ENCODE peak calls at places on chromosomes 12 and 14, in ten cellular contexts. W is caudate nucleus; O is right lobe of liver; K is activated naive CD4-positive, alpha-beta T cell treated with anti-CD3 and anti-CD28 coated beads, Interleukin-2, amount 10 ng/mL, durations not matched to agents 7 days and 5 days; I is cardiac fibroblast; T is dorsolateral prefrontal cortex; S is Calu3; N is GM23248; G is left lung; H is activated T-cell treated with anti-CD3 and anti-CD28 coated beads for 4 hours. R is an unnamed sample.

GRCh38 chr12:82527165-82527780 is 159.4 kb upstream of the TMTC2 start:
- DNase-seq in K (no peak), I (peak), S (peak), O (no peak), T (no peak), H (peak), N (peak), G (no peak), W (peak), R (peak)

GRCh38 chr12:66290716-66291200 is 11.5 kb upstream of the HELB start:
- DNase-seq in K (peak), G (no peak), H (no peak), O (no peak), T (no peak), W (no peak), S (no peak), I (no peak), N (no peak), R (no peak)

GRCh38 chr14:97267509-97267908 is 470.3 kb downstream of the VRK1 start:
- DNase-seq in K (no peak), S (no peak), I (no peak), G (no peak), W (no peak), N (peak), T (no peak), H (no peak), O (no peak), R (no peak)

GRCh38 chr12:8037046-8037663 is 4.6 kb downstream of the FOXJ2 start:
- DNase-seq in W (no peak), K (no peak), O (no peak), N (no peak), G (no peak), I (no peak), T (no peak), H (no peak), S (no peak), R (no peak)

GRCh38 chr14:99674776-99675175 is 9.3 kb upstream of the CYP46A1 start:
- DNase-seq in H (no peak), S (no peak), N (no peak), O (no peak), G (no peak), I (no peak), T (no peak), K (no peak), W (no peak), R (no peak)

GRCh38 chr14:58151264-58151700 is 731 bp downstream of the ARMH4 start:
- DNase-seq in W (no peak), G (no peak), K (no peak), I (no peak), H (no peak), O (no peak), S (peak), N (no peak), T (no peak), R (no peak)

GRCh38 chr14:64209428-64210165 is 84.6 kb downstream of the ESR2 start:
- DNase-seq in O (peak), K (no peak), N (peak), H (no peak), T (no peak), W (no peak), G (peak), S (no peak), I (peak), R (no peak)

GRCh38 chr12:69947123-69947522 is 122.1 kb downstream of the MYRFL start:
- DNase-seq in S (no peak), T (no peak), H (no peak), K (no peak), I (no peak), O (no peak), N (no peak), W (no peak), G (no peak), R (no peak)

GRCh38 chr12:93402333-93403311 is 24.9 kb downstream of the NUDT4 start:
- DNase-seq in H (no peak), W (no peak), O (no peak), K (no peak), T (no peak), I (no peak), N (no peak), G (no peak), S (no peak), R (no peak)

GRCh38 chr12:64633940-64634337 is 23.6 kb downstream of the RASSF3 start:
- DNase-seq in I (peak), S (peak), T (no peak), H (no peak), K (no peak), W (no peak), O (peak), N (peak), G (peak), R (no peak)

GRCh38 chr12:123949118-123949774 is 23.4 kb downstream of the CCDC92 start:
- DNase-seq in G (no peak), N (no peak), S (no peak), K (no peak), T (no peak), O (peak), H (no peak), W (no peak), I (no peak), R (no peak)

GRCh38 chr12:122022393-122023338 is 982 bp downstream of the BCL7A start:
- DNase-seq in I (peak), O (no peak), W (no peak), T (no peak), N (peak), K (peak), S (peak), H (no peak), G (no peak), R (peak)

GRCh38 chr12:121590476-121591143 is 9.8 kb upstream of the KDM2B start:
- DNase-seq in H (peak), W (no peak), T (no peak), G (no peak), K (peak), S (no peak), N (peak), O (no peak), I (no peak), R (no peak)

GRCh38 chr14:88948199-88948598 is 123.7 kb downstream of the TTC8 start:
- DNase-seq in N (no peak), S (no peak), O (no peak), K (no peak), H (no peak), T (no peak), I (peak), W (no peak), G (no peak), R (no peak)

GRCh38 chr12:43453761-43454160 is 98.2 kb downstream of the ADAMTS20 start:
- DNase-seq in N (peak), I (no peak), K (no peak), S (no peak), T (no peak), G (no peak), O (no peak), H (no peak), W (no peak), R (no peak)

GRCh38 chr14:21589317-21589716 is 9.4 kb upstream of the OR10G3 start:
- DNase-seq in H (no peak), I (no peak), G (no peak), T (no peak), N (no peak), W (no peak), K (no peak), S (no peak), O (no peak), R (no peak)

GRCh38 chr14:30125322-30125944 is 197.8 kb upstream of the PRKD1 start:
- DNase-seq in S (no peak), K (no peak), I (peak), H (no peak), N (peak), G (no peak), O (no peak), W (no peak), T (no peak), R (no peak)

GRCh38 chr14:73680821-73681220 is 33.4 kb downstream of the PNMA1 start:
- DNase-seq in S (no peak), T (no peak), O (no peak), I (no peak), N (no peak), G (no peak), K (no peak), H (no peak), W (no peak), R (no peak)

GRCh38 chr12:27505771-27506170 is 18.2 kb upstream of the PPFIBP1 start:
- DNase-seq in O (no peak), K (no peak), I (peak), T (no peak), G (no peak), H (no peak), W (no peak), S (no peak), N (no peak), R (no peak)

GRCh38 chr12:132289356-132290202 is 39.8 kb downstream of the GALNT9 start:
- DNase-seq in S (no peak), W (no peak), K (no peak), O (no peak), I (no peak), G (no peak), T (no peak), N (no peak), H (no peak), R (no peak)

GRCh38 chr14:71119832-71120231 is 212.6 kb downstream of the PCNX1 start:
- DNase-seq in K (no peak), W (no peak), N (peak), O (no peak), T (no peak), S (no peak), G (no peak), H (no peak), I (peak), R (no peak)

GRCh38 chr12:113183030-113183589 is 2.2 kb downstream of the DDX54 start:
- DNase-seq in N (no peak), T (no peak), W (no peak), O (no peak), I (no peak), H (no peak), K (no peak), S (no peak), G (no peak), R (no peak)

GRCh38 chr12:13038491-13039161 is 5.6 kb upstream of the FAM234B start:
- DNase-seq in W (no peak), N (peak), G (no peak), K (no peak), H (no peak), O (no peak), I (peak), S (no peak), T (no peak), R (no peak)

GRCh38 chr14:101535232-101535631 is 26.1 kb upstream of the DIO3 start:
- DNase-seq in H (no peak), S (peak), O (no peak), G (no peak), K (peak), N (no peak), I (no peak), W (no peak), T (no peak), R (no peak)

GRCh38 chr12:2959508-2960431 is 573 bp downstream of the TEAD4 start:
- DNase-seq in S (peak), K (peak), H (no peak), G (peak), I (peak), W (no peak), O (peak), T (no peak), N (peak), R (peak)

GRCh38 chr12:131370791-131371579 is 339.9 kb upstream of the SFSWAP start:
- DNase-seq in H (no peak), K (no peak), T (no peak), G (no peak), I (no peak), S (no peak), O (no peak), W (no peak), N (peak), R (no peak)

GRCh38 chr14:72745991-72746980 is 147.6 kb downstream of the DPF3 start:
- DNase-seq in T (no peak), O (no peak), G (no peak), S (no peak), N (peak), K (no peak), H (no peak), W (no peak), I (peak), R (no peak)

GRCh38 chr12:88132387-88132786 is 9.5 kb downstream of the CEP290 start:
- DNase-seq in S (no peak), W (no peak), N (no peak), G (no peak), H (no peak), I (no peak), K (no peak), O (no peak), T (no peak), R (no peak)

GRCh38 chr14:51023964-51024363 is 70.9 kb downstream of the TRIM9 start:
- DNase-seq in T (no peak), W (no peak), G (no peak), K (no peak), N (peak), S (no peak), H (no peak), O (no peak), I (no peak), R (no peak)

GRCh38 chr12:57430117-57430930 is 519 bp downstream of the R3HDM2 start:
- DNase-seq in H (peak), W (no peak), K (peak), O (peak), G (peak), N (peak), T (no peak), S (peak), I (peak), R (peak)

GRCh38 chr12:11823043-11823442 is 173.6 kb downstream of the ETV6 start:
- DNase-seq in S (no peak), W (no peak), N (peak), G (no peak), O (no peak), T (no peak), K (no peak), H (no peak), I (peak), R (no peak)

GRCh38 chr14:45085004-45085403 is 1.1 kb downstream of the PRPF39 start:
- DNase-seq in W (no peak), G (no peak), H (no peak), I (peak), T (no peak), N (peak), S (no peak), K (no peak), O (no peak), R (no peak)

GRCh38 chr14:100375273-100375962 is 52.3 kb downstream of the SLC25A47 start:
- DNase-seq in W (no peak), K (peak), S (peak), G (peak), O (peak), H (peak), T (no peak), I (peak), N (peak), R (no peak)

GRCh38 chr12:122870867-122871664 is 24.9 kb downstream of the VPS37B start:
- DNase-seq in G (peak), N (peak), S (no peak), H (no peak), O (peak), I (peak), T (peak), K (peak), W (peak), R (no peak)

GRCh38 chr12:51437471-51437870 is 12.8 kb downstream of the SLC4A8 start:
- DNase-seq in S (no peak), G (no peak), K (no peak), O (no peak), N (no peak), I (no peak), T (no peak), W (no peak), H (no peak), R (no peak)

GRCh38 chr12:122126713-122127597 is 47.1 kb downstream of the IL31 start:
- DNase-seq in K (no peak), W (no peak), T (no peak), I (no peak), H (no peak), N (no peak), S (peak), G (no peak), O (peak), R (peak)

GRCh38 chr14:96804821-96805374 is 7.7 kb downstream of the VRK1 start:
- DNase-seq in S (no peak), O (no peak), G (no peak), W (no peak), N (no peak), K (no peak), H (no peak), T (no peak), I (peak), R (no peak)

GRCh38 chr14:52694761-52695480 is 437 bp downstream of the ERO1A start:
- DNase-seq in N (peak), G (peak), I (peak), W (peak), K (peak), H (peak), T (no peak), O (peak), S (peak), R (peak)

GRCh38 chr14:33834101-33834955 is 116.5 kb downstream of the EGLN3 start:
- DNase-seq in K (no peak), H (no peak), O (no peak), T (no peak), N (no peak), G (no peak), S (no peak), W (no peak), I (no peak), R (peak)

GRCh38 chr12:54439096-54439495 is 20.0 kb upstream of the ITGA5 start:
- DNase-seq in K (no peak), G (no peak), I (no peak), N (no peak), W (no peak), T (no peak), H (no peak), O (no peak), S (no peak), R (no peak)